ENCODE peak calls at places on chromosomes 6 and 20, in four cellular contexts. One of them, this sample, is unnamed.

GRCh38 chr20:62706344-62706743 is 2.3 kb upstream of the NTSR1 start:
- DNase-seq in A549: no peak
- DNase-seq in GM12878: no peak
- DNase-seq in H1: no peak
- DNase-seq in this sample: no peak

GRCh38 chr6:36979343-36979742 is 6.7 kb downstream of the MTCH1 start:
- DNase-seq in A549: no peak
- DNase-seq in GM12878: no peak
- DNase-seq in H1: no peak
- DNase-seq in this sample: no peak

GRCh38 chr6:43628392-43629103 is 516 bp downstream of the GTPBP2 start:
- DNase-seq in A549: peak
- DNase-seq in GM12878: no peak
- DNase-seq in H1: peak
- DNase-seq in this sample: peak

GRCh38 chr6:169851641-169852503 is 100.5 kb downstream of the ERMARD start:
- DNase-seq in A549: no peak
- DNase-seq in GM12878: no peak
- DNase-seq in H1: peak
- DNase-seq in this sample: no peak

GRCh38 chr6:143159001-143159400 is 98.3 kb downstream of the AIG1 start:
- DNase-seq in A549: no peak
- DNase-seq in GM12878: no peak
- DNase-seq in H1: no peak
- DNase-seq in this sample: no peak

GRCh38 chr20:50427740-50428462 is 82.3 kb upstream of the PTPN1 start:
- DNase-seq in A549: no peak
- DNase-seq in GM12878: no peak
- DNase-seq in H1: no peak
- DNase-seq in this sample: no peak

GRCh38 chr6:110415297-110415916 is at the start of gene DDO:
- DNase-seq in A549: no peak
- DNase-seq in GM12878: no peak
- DNase-seq in H1: no peak
- DNase-seq in this sample: peak

GRCh38 chr20:40813213-40813510 is 124.1 kb upstream of the MAFB start:
- DNase-seq in A549: no peak
- DNase-seq in GM12878: no peak
- DNase-seq in H1: no peak
- DNase-seq in this sample: no peak

DNA sequence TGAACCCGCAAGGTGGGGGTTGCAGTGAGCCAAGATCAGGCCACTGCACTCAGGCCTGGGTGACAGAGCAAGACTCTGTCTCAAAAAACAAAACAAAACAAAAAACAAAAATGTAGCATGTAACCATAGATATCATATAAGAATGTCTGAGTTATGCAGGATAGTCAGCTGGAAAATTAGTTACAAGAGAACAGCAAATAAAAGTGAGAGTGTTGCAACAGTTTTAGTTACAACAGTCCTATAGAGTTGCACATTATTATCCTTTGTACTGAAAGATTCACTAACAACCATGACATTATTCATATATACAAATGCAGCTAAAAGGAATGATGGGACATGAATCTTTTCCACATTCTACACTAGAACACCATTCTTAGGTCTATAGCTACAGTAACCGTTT is 16.4 kb downstream of the RNF24 start:
- DNase-seq in A549: no peak
- DNase-seq in GM12878: no peak
- DNase-seq in H1: no peak
- DNase-seq in this sample: no peak
- TF ChIP-seq HDAC2 in A549: no peak
- TF ChIP-seq HDAC2 in GM12878: no peak
- TF ChIP-seq HDAC2 in H1: no peak
- TF ChIP-seq HDAC2 in this sample: no peak

DNA sequence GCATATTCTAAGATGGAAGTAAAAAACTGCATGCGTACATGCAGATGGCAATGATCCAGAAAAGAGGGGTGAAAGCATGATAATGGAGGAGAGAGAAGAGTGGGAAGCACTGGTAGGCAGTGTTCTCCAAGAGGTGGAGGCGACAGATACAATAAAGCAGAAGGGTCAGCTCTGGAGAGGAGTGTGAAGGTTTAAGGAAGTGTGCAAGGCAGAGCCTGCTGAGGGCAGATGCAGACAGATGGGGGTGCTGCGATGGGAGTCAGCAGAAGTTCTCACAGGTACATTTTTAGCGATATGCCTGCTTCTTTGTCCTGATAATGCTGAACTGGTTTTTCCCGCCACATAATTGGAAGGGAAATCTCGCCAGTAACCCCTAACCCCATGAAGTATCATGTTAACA is 81.1 kb upstream of the C6orf118 start:
- DNase-seq in A549: no peak
- DNase-seq in GM12878: no peak
- DNase-seq in H1: no peak
- DNase-seq in this sample: no peak
- TF ChIP-seq HDAC2 in A549: no peak
- TF ChIP-seq HDAC2 in GM12878: no peak
- TF ChIP-seq HDAC2 in H1: no peak
- TF ChIP-seq HDAC2 in this sample: no peak

GRCh38 chr6:146905313-146905712 is 298.9 kb upstream of the STXBP5 start:
- DNase-seq in A549: no peak
- DNase-seq in GM12878: no peak
- DNase-seq in H1: no peak
- DNase-seq in this sample: peak
- TF ChIP-seq HDAC2 in A549: no peak
- TF ChIP-seq HDAC2 in GM12878: no peak
- TF ChIP-seq HDAC2 in H1: no peak
- TF ChIP-seq HDAC2 in this sample: no peak

GRCh38 chr6:45002390-45002789 is 325.7 kb upstream of the RUNX2 start:
- DNase-seq in A549: no peak
- DNase-seq in GM12878: no peak
- DNase-seq in H1: no peak
- DNase-seq in this sample: no peak
- TF ChIP-seq HDAC2 in A549: no peak
- TF ChIP-seq HDAC2 in GM12878: no peak
- TF ChIP-seq HDAC2 in H1: no peak
- TF ChIP-seq HDAC2 in this sample: no peak

GRCh38 chr6:131744888-131745287 is 34.1 kb upstream of the CTAGE9 start:
- DNase-seq in A549: no peak
- DNase-seq in GM12878: no peak
- DNase-seq in H1: no peak
- DNase-seq in this sample: no peak
- TF ChIP-seq HDAC2 in A549: no peak
- TF ChIP-seq HDAC2 in GM12878: no peak
- TF ChIP-seq HDAC2 in H1: no peak
- TF ChIP-seq HDAC2 in this sample: no peak